ENCODE peak calls at places on chromosomes 2 and 18, in six cellular contexts. K is IMR-90, F is HepG2, E is body of pancreas, A is upper lobe of left lung, T is uterus. Z is an unnamed sample.

GRCh38 chr18:5266721-5267120 is 28.8 kb downstream of the ZBTB14 start:
- DNase-seq in K (no peak), F (no peak), E (no peak), A (no peak), T (no peak), Z (no peak)

GRCh38 chr18:48839819-48840490 is 110.8 kb downstream of the SMAD7 start:
- DNase-seq in K (no peak), F (no peak), E (no peak), A (no peak), T (no peak), Z (no peak)

GRCh38 chr2:169237286-169237685 is 125.0 kb downstream of the LRP2 start:
- DNase-seq in K (no peak), F (no peak), E (no peak), A (no peak), T (no peak), Z (no peak)

GRCh38 chr18:49123431-49123830 is 172.7 kb upstream of the SMAD7 start:
- DNase-seq in K (peak; percentile 2), F (no peak), E (no peak), A (no peak), T (no peak), Z (no peak)

GRCh38 chr2:38698604-38699003 is 32.7 kb downstream of the GALM start:
- DNase-seq in K (no peak), F (no peak), E (no peak), A (no peak), T (no peak), Z (no peak)

GRCh38 chr2:38934742-38935141 is 45.1 kb downstream of the ARHGEF33 start:
- DNase-seq in K (no peak), F (no peak), E (no peak), A (no peak), T (no peak), Z (no peak)

GRCh38 chr2:238509151-238509820 is 82.6 kb downstream of the ASB1 start:
- DNase-seq in K (peak; percentile 36), F (no peak), E (no peak), A (no peak), T (no peak), Z (no peak)

GRCh38 chr2:22737144-22737543 is 647.8 kb upstream of the KLHL29 start:
- DNase-seq in K (no peak), F (no peak), E (no peak), A (no peak), T (no peak), Z (no peak)

GRCh38 chr2:11865820-11866219 is 119.4 kb downstream of the LPIN1 start:
- DNase-seq in K (no peak), F (no peak), E (no peak), A (peak; percentile 22), T (no peak), Z (no peak)

GRCh38 chr2:42618116-42618515 is 49.7 kb downstream of the MTA3 start:
- DNase-seq in K (no peak), F (no peak), E (no peak), A (no peak), T (no peak), Z (no peak)

GRCh38 chr18:46485675-46486200 is 171.3 kb downstream of the LOXHD1 start:
- DNase-seq in K (no peak), F (no peak), E (no peak), A (no peak), T (no peak), Z (no peak)

GRCh38 chr2:59000796-59001195 is 759.7 kb upstream of the FANCL start:
- DNase-seq in K (no peak), F (no peak), E (no peak), A (no peak), T (no peak), Z (no peak)

GRCh38 chr2:54341656-54342055 is 85.6 kb upstream of the TSPYL6 start:
- DNase-seq in K (no peak), F (no peak), E (no peak), A (no peak), T (no peak), Z (no peak)

GRCh38 chr2:128640166-128640846 is 321.6 kb upstream of the HS6ST1 start:
- DNase-seq in K (no peak), F (no peak), E (no peak), A (no peak), T (no peak), Z (no peak)

GRCh38 chr2:29218071-29218470 is 102.9 kb downstream of the CLIP4 start:
- DNase-seq in K (no peak), F (no peak), E (peak; percentile 5), A (no peak), T (no peak), Z (no peak)

GRCh38 chr2:239719791-239720410 is 305.2 kb downstream of the NDUFA10 start:
- DNase-seq in K (no peak), F (no peak), E (no peak), A (no peak), T (peak; percentile 5), Z (no peak)

GRCh38 chr2:21642647-21643046 is 518.9 kb downstream of the TDRD15 start:
- DNase-seq in K (peak; percentile 27), F (no peak), E (no peak), A (no peak), T (no peak), Z (no peak)

GRCh38 chr2:30338475-30338874 is 107.1 kb downstream of the LBH start:
- DNase-seq in K (no peak), F (no peak), E (no peak), A (no peak), T (no peak), Z (no peak)

GRCh38 chr2:31467426-31467825 is 52.9 kb upstream of the XDH start:
- DNase-seq in K (no peak), F (no peak), E (no peak), A (no peak), T (no peak), Z (no peak)

GRCh38 chr18:7626175-7626921 is 59.2 kb downstream of the PTPRM start:
- DNase-seq in K (no peak), F (peak; percentile 91), E (no peak), A (no peak), T (no peak), Z (no peak)

GRCh38 chr18:34867520-34867919 is 157.4 kb downstream of the DTNA start:
- DNase-seq in K (no peak), F (peak; percentile 12), E (no peak), A (peak; percentile 27), T (peak; percentile 14), Z (no peak)

GRCh38 chr2:58710795-58711279 is 469.7 kb upstream of the FANCL start:
- DNase-seq in K (no peak), F (no peak), E (no peak), A (no peak), T (no peak), Z (no peak)

GRCh38 chr2:156452971-156453370 is 16.8 kb downstream of the GPD2 start:
- DNase-seq in K (no peak), F (no peak), E (no peak), A (no peak), T (no peak), Z (no peak)

GRCh38 chr2:168343586-168343985 is 96.2 kb upstream of the STK39 start:
- DNase-seq in K (peak; percentile 41), F (no peak), E (no peak), A (no peak), T (no peak), Z (no peak)

GRCh38 chr2:132632000-132632649 is 37.9 kb downstream of the LYPD1 start:
- DNase-seq in K (peak; percentile 6), F (peak; percentile 67), E (no peak), A (no peak), T (no peak), Z (peak; percentile 47)

GRCh38 chr2:45681675-45682074 is 30.2 kb downstream of the PRKCE start:
- DNase-seq in K (peak; percentile 88), F (peak; percentile 13), E (no peak), A (no peak), T (no peak), Z (no peak)

GRCh38 chr2:47011696-47012095 is 96.1 kb upstream of the MCFD2 start:
- DNase-seq in K (no peak), F (no peak), E (no peak), A (no peak), T (no peak), Z (no peak)

GRCh38 chr2:133346654-133347053 is 221.6 kb downstream of the NCKAP5 start:
- DNase-seq in K (peak; percentile 93), F (no peak), E (no peak), A (no peak), T (no peak), Z (no peak)

GRCh38 chr2:160429248-160430000 is 64.2 kb downstream of the RBMS1 start:
- DNase-seq in K (peak; percentile 75), F (peak; percentile 52), E (no peak), A (no peak), T (no peak), Z (no peak)

DNA sequence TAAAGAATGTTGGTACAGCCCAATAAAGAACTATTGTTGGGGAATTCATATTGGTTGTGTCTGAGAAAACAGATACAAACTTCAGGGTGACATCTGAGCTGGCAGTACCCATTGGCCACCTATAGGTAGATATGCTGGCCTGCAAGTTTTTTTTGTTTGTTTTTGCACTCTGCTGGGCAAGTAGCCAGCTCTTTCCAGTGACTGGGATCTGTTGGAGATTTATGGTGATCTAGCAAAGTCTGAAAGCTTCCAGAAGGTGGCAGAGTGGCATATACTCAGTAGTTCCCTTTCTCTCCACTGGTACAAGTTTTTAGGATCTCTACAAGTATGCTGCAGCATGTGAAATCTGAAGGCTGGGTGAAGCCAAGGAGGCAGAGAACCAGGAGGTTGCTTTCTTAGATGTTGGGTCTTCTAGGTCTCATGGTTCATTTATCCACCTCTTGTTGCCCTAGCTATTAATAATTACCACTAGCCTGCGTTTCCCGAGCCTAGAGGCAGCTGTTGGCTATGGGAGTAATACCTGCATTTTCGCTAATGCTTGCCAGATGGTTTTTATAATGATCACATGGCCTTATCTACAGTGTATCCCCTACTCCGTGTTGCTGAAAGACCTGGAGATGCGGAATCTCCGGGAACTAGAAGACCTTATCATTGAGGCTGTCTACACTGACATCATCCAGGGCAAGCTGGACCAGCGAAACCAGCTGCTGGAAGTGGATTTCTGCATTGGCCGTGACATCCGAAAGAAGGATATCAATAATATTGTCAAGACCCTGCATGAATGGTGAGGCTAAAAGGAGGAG is 9.5 kb downstream of the COPS7B start:
- DNase-seq in K (peak; percentile 75), F (peak; percentile 97), E (peak; percentile 71), A (no peak), T (no peak), Z (peak; percentile 79)
- TF ChIP-seq CTCF in K (peak; percentile 39), F (peak; percentile 48), E (no peak), A (no peak), T (no peak), Z (peak; percentile 46)

GRCh38 chr18:59358611-59359575 is at the start of gene LMAN1:
- DNase-seq in K (peak; percentile 91), F (peak; percentile 85), E (peak; percentile 96), A (peak; percentile 99), T (peak; percentile 96), Z (peak; percentile 96)
- TF ChIP-seq POLR2A in K (peak; percentile 94), F (peak; percentile 76), E (peak; percentile 81), A (no peak), T (peak; percentile 47), Z (no peak)

DNA sequence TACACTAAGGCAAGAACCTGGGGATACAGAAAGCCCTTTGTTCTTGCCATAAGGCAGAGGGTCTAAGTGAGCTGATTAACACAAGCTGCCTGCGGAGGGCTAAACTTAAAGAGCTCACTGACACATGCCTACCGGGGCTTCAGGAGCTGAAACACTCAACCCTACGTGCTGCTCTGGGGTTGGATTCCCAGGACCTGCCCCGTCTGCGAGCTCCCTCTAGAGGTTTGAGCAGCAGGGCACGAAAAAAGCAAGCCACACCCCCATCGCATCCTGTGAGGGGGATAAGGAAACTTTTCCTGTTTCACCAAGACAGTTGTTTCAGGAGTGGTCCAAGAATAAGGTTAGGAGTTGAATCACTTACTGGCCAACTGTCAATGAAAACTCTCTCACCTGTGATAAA is 562.1 kb downstream of the TMX3 start:
- DNase-seq in K (no peak), F (peak; percentile 1), E (no peak), A (no peak), T (no peak), Z (no peak)
- TF ChIP-seq CTCF in K (no peak), F (peak; percentile 51), E (no peak), A (no peak), T (no peak), Z (no peak)

GRCh38 chr2:64599469-64599868 is 54.2 kb downstream of the SERTAD2 start:
- DNase-seq in K (no peak), F (peak; percentile 23), E (no peak), A (no peak), T (no peak), Z (peak; percentile 48)
- TF ChIP-seq POLR2A in K (no peak), F (no peak), E (no peak), A (no peak), T (no peak), Z (no peak)